ENCODE peak calls at places on chromosomes 12 and 14, in six cellular contexts. B is stimulated activated CD8-positive, alpha-beta memory T cell treated with anti-CD3 and anti-CD28 coated beads, Interleukin-7, amount 100 ng/mL, for 4 hours; A is fibroblast of mammary gland; U is CD8-positive, alpha-beta T cell; M is astrocyte of the spinal cord; F is stimulated activated CD4-positive, alpha-beta T cell treated with anti-CD3 and anti-CD28 coated beads, Interleukin-2, amount 100 ng/mL, for 48 hours. E is an unnamed sample.

GRCh38 chr14:99231850-99232401 is 40.1 kb downstream of the BCL11B start:
- DNase-seq in B (no peak), A (no peak), U (no peak), M (no peak), F (no peak), E (no peak)

GRCh38 chr12:52082026-52082667 is 2.6 kb downstream of the SMIM41 start:
- DNase-seq in B (no peak), A (peak), U (no peak), M (no peak), F (no peak), E (no peak)

GRCh38 chr12:80509781-80510556 is 65.9 kb downstream of the PTPRQ start:
- DNase-seq in B (no peak), A (peak), U (no peak), M (peak), F (no peak), E (no peak)

GRCh38 chr14:89589400-89590128 is 172.5 kb upstream of the FOXN3 start:
- DNase-seq in B (no peak), A (no peak), U (no peak), M (no peak), F (no peak), E (peak)

GRCh38 chr12:14904854-14905253 is 19.2 kb upstream of the MGP start:
- DNase-seq in B (no peak), A (no peak), U (no peak), M (no peak), F (no peak), E (no peak)

GRCh38 chr14:79965896-79966295 is 245.4 kb downstream of the DIO2 start:
- DNase-seq in B (no peak), A (peak), U (no peak), M (peak), F (no peak), E (no peak)

GRCh38 chr12:120075034-120075616 is 41.4 kb downstream of the RAB35 start:
- DNase-seq in B (no peak), A (no peak), U (no peak), M (no peak), F (no peak), E (no peak)

GRCh38 chr12:30013051-30013450 is 229.3 kb upstream of the TMTC1 start:
- DNase-seq in B (no peak), A (no peak), U (no peak), M (no peak), F (no peak), E (no peak)

GRCh38 chr12:8914716-8915526 is 612 bp downstream of the PHC1 start:
- DNase-seq in B (peak), A (peak), U (peak), M (peak), F (peak), E (peak)

GRCh38 chr14:101361451-101362433 is 199.6 kb upstream of the DIO3 start:
- DNase-seq in B (no peak), A (no peak), U (no peak), M (no peak), F (no peak), E (no peak)

GRCh38 chr14:20751963-20752562 is 6.4 kb downstream of the EDDM3A start:
- DNase-seq in B (no peak), A (peak), U (no peak), M (no peak), F (no peak), E (no peak)

GRCh38 chr12:116319851-116320621 is 42.5 kb upstream of the MED13L start:
- DNase-seq in B (no peak), A (peak), U (no peak), M (peak), F (peak), E (no peak)

GRCh38 chr14:77203611-77204456 is 22.2 kb downstream of the TMEM63C start:
- DNase-seq in B (no peak), A (no peak), U (no peak), M (no peak), F (no peak), E (no peak)

GRCh38 chr14:36420288-36420687 is 99.7 kb downstream of the NKX2-1 start:
- DNase-seq in B (no peak), A (no peak), U (no peak), M (no peak), F (no peak), E (no peak)

GRCh38 chr12:107749094-107749493 is 11.8 kb downstream of the PRDM4 start:
- DNase-seq in B (no peak), A (peak), U (no peak), M (peak), F (no peak), E (no peak)

GRCh38 chr14:67579636-67580035 is 20.4 kb downstream of the PIGH start:
- DNase-seq in B (no peak), A (no peak), U (no peak), M (no peak), F (no peak), E (no peak)

GRCh38 chr14:89719371-89720075 is 235.0 kb downstream of the EFCAB11 start:
- DNase-seq in B (no peak), A (no peak), U (no peak), M (no peak), F (no peak), E (peak)

GRCh38 chr12:121713257-121714155 is 954 bp downstream of the TMEM120B start:
- DNase-seq in B (no peak), A (peak), U (no peak), M (no peak), F (peak), E (no peak)

GRCh38 chr12:104710940-104711725 is 247.0 kb downstream of the SLC41A2 start:
- DNase-seq in B (no peak), A (peak), U (no peak), M (peak), F (no peak), E (no peak)

GRCh38 chr12:1488908-1489381 is 105.4 kb downstream of the FBXL14 start:
- DNase-seq in B (no peak), A (no peak), U (no peak), M (no peak), F (no peak), E (no peak)

GRCh38 chr14:104107101-104107581 is 21.6 kb downstream of the ASPG start:
- DNase-seq in B (no peak), A (no peak), U (no peak), M (no peak), F (no peak), E (no peak)

GRCh38 chr14:69475194-69475818 is 9.2 kb upstream of the PLEKHD1 start:
- DNase-seq in B (no peak), A (peak), U (no peak), M (peak), F (no peak), E (no peak)

GRCh38 chr12:47825239-47825639 is 5.5 kb upstream of the HDAC7 start:
- DNase-seq in B (no peak), A (no peak), U (no peak), M (no peak), F (no peak), E (no peak)

GRCh38 chr14:86357866-86358265 is 827.9 kb downstream of the FLRT2 start:
- DNase-seq in B (no peak), A (no peak), U (no peak), M (no peak), F (no peak), E (no peak)

GRCh38 chr14:80576401-80576800 is 365.1 kb upstream of the DIO2 start:
- DNase-seq in B (no peak), A (no peak), U (no peak), M (no peak), F (no peak), E (no peak)

GRCh38 chr14:36662543-36663403 is 1.1 kb downstream of the PAX9 start:
- DNase-seq in B (no peak), A (peak), U (no peak), M (no peak), F (no peak), E (no peak)

GRCh38 chr14:34718750-34719304 is 4.4 kb upstream of the CFL2 start:
- DNase-seq in B (no peak), A (peak), U (no peak), M (peak), F (no peak), E (no peak)

GRCh38 chr14:72774141-72774540 is 119.8 kb downstream of the DPF3 start:
- DNase-seq in B (no peak), A (no peak), U (no peak), M (no peak), F (no peak), E (no peak)

GRCh38 chr12:109951751-109952150 is 44.4 kb downstream of the GIT2 start:
- DNase-seq in B (no peak), A (peak), U (no peak), M (peak), F (no peak), E (no peak)

GRCh38 chr12:124294686-124295315 is at the start of gene RFLNA:
- DNase-seq in B (no peak), A (no peak), U (no peak), M (no peak), F (no peak), E (no peak)

GRCh38 chr12:108459106-108459505 is 56.0 kb upstream of the FICD start:
- DNase-seq in B (no peak), A (no peak), U (no peak), M (no peak), F (no peak), E (no peak)

GRCh38 chr12:103840399-103840880 is 594 bp downstream of the NT5DC3 start:
- DNase-seq in B (peak), A (peak), U (no peak), M (peak), F (peak), E (peak)

GRCh38 chr14:57346741-57347140 is 43.6 kb upstream of the NAA30 start:
- DNase-seq in B (no peak), A (no peak), U (no peak), M (no peak), F (no peak), E (no peak)

GRCh38 chr12:131592972-131593371 is 117.9 kb upstream of the SFSWAP start:
- DNase-seq in B (no peak), A (no peak), U (no peak), M (no peak), F (peak), E (no peak)

GRCh38 chr12:13179159-13180074 is 17.1 kb upstream of the EMP1 start:
- DNase-seq in B (peak), A (peak), U (peak), M (no peak), F (peak), E (no peak)

E was measured in naive B cell.